ENCODE peak calls at places on chromosomes 7 and 10, in ten cellular contexts. B, S, X, O, G, L, U, R, M and T are unnamed samples.

GRCh38 chr10:12606461-12606860 is 257.1 kb downstream of the CAMK1D start:
- DNase-seq in S (no peak), R (no peak), O (peak), L (no peak), U (no peak), M (no peak), B (no peak), X (no peak), G (peak), T (no peak)

GRCh38 chr10:69650589-69651261 is 20.7 kb downstream of the FAM241B start:
- DNase-seq in O (no peak), M (no peak), U (no peak), X (no peak), R (no peak), S (no peak), L (no peak), G (no peak), B (no peak), T (no peak)

GRCh38 chr7:134886353-134887057 is 99.8 kb upstream of the AGBL3 start:
- DNase-seq in X (peak), O (no peak), M (peak), R (no peak), B (no peak), U (peak), L (peak), G (no peak), S (peak), T (peak)

GRCh38 chr7:158174947-158175346 is 412.7 kb downstream of the PTPRN2 start:
- DNase-seq in L (no peak), G (no peak), M (no peak), B (no peak), X (no peak), R (no peak), U (no peak), O (no peak), S (no peak), T (no peak)

GRCh38 chr7:132035517-132036362 is 479.3 kb upstream of the PODXL start:
- DNase-seq in L (no peak), S (no peak), R (no peak), U (no peak), B (no peak), M (no peak), X (no peak), G (no peak), O (no peak), T (no peak)

GRCh38 chr7:111090834-111091233 is at the start of gene LRRN3:
- DNase-seq in R (no peak), G (no peak), M (peak), O (no peak), S (peak), B (no peak), U (peak), X (peak), L (peak), T (peak)

GRCh38 chr10:625335-625699 is 64.2 kb downstream of the DIP2C start:
- DNase-seq in R (no peak), G (no peak), O (no peak), U (peak), S (no peak), L (no peak), M (peak), X (no peak), B (peak), T (no peak)

GRCh38 chr7:155470686-155471638 is 13.0 kb downstream of the EN2 start:
- DNase-seq in G (no peak), L (no peak), M (no peak), S (peak), O (no peak), X (peak), U (no peak), R (no peak), B (no peak), T (peak)

GRCh38 chr10:23702977-23703414 is 264.1 kb downstream of the OTUD1 start:
- DNase-seq in G (peak), X (peak), L (peak), B (peak), M (peak), O (peak), S (peak), R (no peak), U (peak), T (peak)

GRCh38 chr10:78856421-78856820 is 212.3 kb upstream of the ZMIZ1 start:
- DNase-seq in U (no peak), L (peak), O (peak), M (no peak), G (no peak), X (no peak), S (peak), B (no peak), R (no peak), T (no peak)

GRCh38 chr10:123967626-123968243 is 76.1 kb upstream of the CPXM2 start:
- DNase-seq in S (peak), X (peak), U (peak), O (peak), G (peak), R (no peak), M (peak), B (peak), L (peak), T (peak)

GRCh38 chr10:100327701-100328009 is 2.4 kb downstream of the PKD2L1 start:
- DNase-seq in R (no peak), L (no peak), S (no peak), O (no peak), M (no peak), G (no peak), B (no peak), X (no peak), U (no peak), T (no peak)

GRCh38 chr10:21162948-21163347 is 265.8 kb upstream of the NEBL start:
- DNase-seq in R (no peak), X (no peak), G (no peak), B (no peak), O (no peak), U (no peak), L (no peak), M (no peak), S (no peak), T (no peak)

GRCh38 chr7:150972094-150972493 is 6.0 kb downstream of the KCNH2 start:
- DNase-seq in S (peak), R (no peak), B (no peak), U (no peak), G (peak), L (peak), X (no peak), M (no peak), O (no peak), T (no peak)

GRCh38 chr10:118568327-118568848 is 27.1 kb downstream of the PRLHR start:
- DNase-seq in O (peak), R (no peak), U (peak), S (peak), X (peak), G (peak), B (no peak), L (peak), M (peak), T (peak)

GRCh38 chr7:4951903-4952636 is 6.9 kb downstream of the MMD2 start:
- DNase-seq in L (peak), M (peak), U (peak), R (no peak), X (peak), S (peak), B (no peak), G (no peak), O (no peak), T (peak)

GRCh38 chr7:102425639-102426267 is 7.6 kb upstream of the ORAI2 start:
- DNase-seq in S (no peak), O (peak), M (no peak), X (no peak), B (peak), G (peak), U (no peak), L (peak), R (no peak), T (no peak)

GRCh38 chr7:130292682-130293257 is at the start of gene CPA4:
- DNase-seq in M (no peak), O (no peak), X (peak), L (peak), B (no peak), S (peak), G (no peak), U (peak), R (no peak), T (peak)

GRCh38 chr7:595621-596010 is 76.0 kb upstream of the PDGFA start:
- DNase-seq in M (no peak), L (no peak), X (no peak), G (no peak), B (no peak), R (no peak), S (no peak), U (no peak), O (no peak), T (no peak)

GRCh38 chr10:51700228-51700835 is 937 bp upstream of the CSTF2T start:
- DNase-seq in G (peak), B (no peak), O (peak), U (peak), L (no peak), S (no peak), R (no peak), M (peak), X (no peak), T (peak)

GRCh38 chr10:72133517-72133916 is 45.2 kb upstream of the SPOCK2 start:
- DNase-seq in L (peak), O (no peak), G (no peak), S (peak), X (peak), R (no peak), U (peak), B (no peak), M (no peak), T (peak)

GRCh38 chr10:36669615-36670325 is 455.6 kb upstream of the ANKRD30A start:
- DNase-seq in S (peak), B (no peak), G (no peak), M (no peak), U (no peak), X (no peak), L (no peak), O (no peak), R (no peak), T (no peak)

GRCh38 chr10:62992145-62992721 is 140.9 kb upstream of the NRBF2 start:
- DNase-seq in X (no peak), B (no peak), L (peak), U (peak), O (no peak), S (peak), M (no peak), G (no peak), R (no peak), T (peak)

GRCh38 chr7:122726881-122727280 is 24.2 kb upstream of the RNF148 start:
- DNase-seq in O (no peak), B (no peak), X (no peak), S (no peak), R (no peak), L (no peak), U (no peak), G (no peak), M (no peak), T (no peak)

GRCh38 chr7:76063525-76063924 is 15.6 kb downstream of the MDH2 start:
- DNase-seq in G (peak), M (peak), U (no peak), O (peak), S (no peak), L (no peak), R (no peak), B (no peak), X (no peak), T (no peak)

GRCh38 chr7:120998525-120998924 is 10.0 kb downstream of the CPED1 start:
- DNase-seq in X (no peak), L (no peak), R (no peak), M (no peak), B (no peak), U (no peak), S (no peak), O (no peak), G (no peak), T (no peak)

GRCh38 chr7:121001234-121001633 is 12.7 kb downstream of the CPED1 start:
- DNase-seq in O (no peak), G (no peak), U (no peak), M (no peak), S (no peak), B (no peak), R (no peak), L (no peak), X (no peak), T (no peak)

GRCh38 chr7:120998996-120999565 is 10.6 kb downstream of the CPED1 start:
- DNase-seq in U (no peak), G (no peak), L (no peak), O (no peak), S (no peak), M (no peak), R (no peak), B (no peak), X (no peak), T (no peak)

GRCh38 chr7:121001932-121002754 is 13.6 kb downstream of the CPED1 start:
- DNase-seq in M (no peak), B (no peak), S (no peak), L (no peak), G (no peak), U (no peak), O (no peak), X (no peak), R (no peak), T (no peak)

DNA sequence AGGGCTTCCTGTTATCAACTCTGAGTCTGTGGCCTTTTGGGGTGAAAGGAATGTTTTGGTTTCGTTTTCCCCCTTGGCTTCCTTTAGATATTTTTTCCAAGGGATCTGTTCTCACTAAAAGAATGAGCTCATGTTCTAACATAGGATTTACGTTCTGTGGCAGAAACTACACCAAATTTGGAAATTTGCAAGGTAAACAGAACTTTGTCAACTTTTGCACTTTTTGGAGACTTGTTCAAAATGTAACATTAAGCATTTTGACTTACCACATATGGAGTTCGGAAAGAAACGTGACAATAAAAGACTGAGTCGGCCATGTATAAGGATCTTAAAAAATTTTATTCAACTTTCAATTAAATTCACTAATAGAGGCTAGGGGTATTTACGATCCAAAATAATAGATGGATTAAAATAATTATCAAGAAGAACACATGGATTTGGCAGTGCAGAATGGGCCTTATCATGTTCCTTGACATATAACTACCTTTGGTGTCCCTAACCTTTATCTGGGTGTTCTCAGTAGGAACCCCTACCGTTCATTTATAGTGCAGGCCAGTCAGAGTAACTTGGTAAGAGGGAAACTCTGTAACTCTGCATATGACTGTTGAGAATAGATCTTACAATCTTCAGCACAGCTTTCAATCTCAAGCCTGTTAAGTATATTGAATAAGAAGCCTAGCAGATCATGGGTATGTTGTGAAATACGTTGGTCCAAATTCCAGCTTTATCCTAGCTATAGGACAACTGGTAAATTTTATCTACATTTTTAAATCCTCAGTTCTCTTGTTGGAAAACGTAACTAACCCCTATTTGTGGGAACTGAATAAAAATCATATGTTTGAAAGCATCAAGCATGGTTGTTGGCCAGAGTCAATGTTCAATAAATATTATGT is 11.8 kb downstream of the CPED1 start:
- DNase-seq in X (peak), S (peak), G (no peak), R (no peak), O (no peak), M (no peak), B (no peak), L (peak), U (peak), T (peak)
- TF ChIP-seq CTCF in X (no peak), S (peak), G (no peak), R (no peak), O (no peak), M (no peak), B (no peak), L (no peak), U (no peak), T (no peak)

GRCh38 chr7:36155811-36156361 is 2.8 kb downstream of the EEPD1 start:
- DNase-seq in R (no peak), B (no peak), U (no peak), G (peak), M (peak), L (peak), S (no peak), O (peak), X (no peak), T (peak)
- H3K4me3 ChIP-seq in R (peak), B (peak), U (no peak), G (peak), M (peak), L (no peak), S (no peak), O (no peak), X (peak), T (no peak)

GRCh38 chr10:43264324-43264986 is 2.4 kb downstream of the RASGEF1A start:
- DNase-seq in M (no peak), X (no peak), O (no peak), U (no peak), B (no peak), G (peak), L (no peak), R (no peak), S (no peak), T (no peak)

GRCh38 chr10:43267811-43268210 is 946 bp upstream of the RASGEF1A start:
- DNase-seq in S (no peak), M (no peak), O (peak), U (no peak), B (no peak), G (no peak), R (no peak), L (no peak), X (no peak), T (no peak)

GRCh38 chr10:43263551-43264323 is 3.1 kb downstream of the RASGEF1A start:
- DNase-seq in U (no peak), M (no peak), O (no peak), L (no peak), S (no peak), B (peak), G (peak), X (no peak), R (no peak), T (no peak)

GRCh38 chr10:43264987-43265798 is 1.7 kb downstream of the RASGEF1A start:
- DNase-seq in M (no peak), U (no peak), S (no peak), G (peak), R (no peak), O (peak), B (no peak), X (no peak), L (no peak), T (no peak)

DNA sequence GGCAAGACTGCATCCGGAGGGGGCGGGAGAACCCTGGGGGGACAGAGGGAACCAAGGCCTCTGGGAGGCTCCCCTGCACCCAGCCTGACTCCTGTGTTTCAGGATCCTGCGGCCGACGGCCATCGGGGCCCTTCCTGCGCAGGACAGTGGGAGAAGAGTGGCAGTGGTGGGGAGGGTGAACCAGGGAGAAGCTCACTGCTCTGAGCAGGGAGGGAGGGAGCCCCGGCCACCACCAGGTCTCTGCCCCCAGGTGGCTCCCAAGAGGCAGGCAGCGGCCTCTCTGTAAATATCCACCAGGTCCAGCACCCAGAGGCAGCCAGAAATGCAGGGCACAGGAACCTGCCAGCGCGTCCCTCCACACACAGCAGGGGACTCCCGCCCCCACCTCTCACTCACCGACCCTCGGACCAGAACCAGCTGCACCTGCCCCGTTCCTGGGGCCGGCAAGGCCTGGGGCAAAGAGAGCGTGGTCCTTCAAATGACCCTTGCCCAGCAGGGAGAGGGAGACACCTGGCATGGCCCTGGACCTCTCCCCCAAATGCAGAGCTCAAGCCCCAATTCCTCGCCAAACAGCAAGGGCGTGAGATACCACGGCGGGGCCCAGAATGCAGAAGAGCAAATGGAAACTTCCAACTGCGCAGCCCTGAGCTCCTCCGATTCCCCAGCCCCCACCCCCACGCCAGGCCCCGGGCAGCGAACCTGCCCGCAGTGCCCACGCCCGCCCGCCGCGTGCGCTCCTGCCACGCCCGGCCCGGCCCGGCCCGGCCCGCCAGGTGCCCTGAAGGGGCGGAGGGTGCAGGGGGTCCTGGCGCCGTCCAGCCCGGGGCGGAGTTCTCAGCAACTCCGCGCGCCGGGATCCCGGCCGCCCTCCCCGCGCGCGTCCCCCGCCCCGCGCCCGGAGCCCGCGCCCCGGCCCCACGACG is 805 bp downstream of the RASGEF1A start:
- DNase-seq in G (peak), M (peak), B (peak), L (no peak), R (no peak), O (peak), U (no peak), S (no peak), X (peak), T (no peak)
- TF ChIP-seq CTCF in G (no peak), M (peak), B (peak), L (peak), R (no peak), O (no peak), U (peak), S (peak), X (peak), T (peak)

GRCh38 chr7:80775972-80776371 is 137.5 kb downstream of the CD36 start:
- DNase-seq in X (no peak), G (no peak), B (no peak), U (no peak), O (no peak), R (no peak), S (no peak), M (no peak), L (no peak), T (no peak)
- H3K4me3 ChIP-seq in X (no peak), G (no peak), B (no peak), U (no peak), O (no peak), R (no peak), S (no peak), M (no peak), L (no peak), T (no peak)